ENCODE peak calls at places on chromosomes 11 and 22, in four cellular contexts. One of them, this sample, is unnamed.

GRCh38 chr22:43845981-43846380 is 16.3 kb downstream of the SULT4A1 start:
- DNase-seq in K562: no peak
- DNase-seq in IMR-90: no peak
- DNase-seq in GM12878: no peak
- DNase-seq in this sample: no peak

GRCh38 chr22:36475341-36475740 is 6.1 kb downstream of the TXN2 start:
- DNase-seq in K562: no peak
- DNase-seq in IMR-90: no peak
- DNase-seq in GM12878: no peak
- DNase-seq in this sample: no peak

GRCh38 chr11:24064309-24064903 is 432.4 kb upstream of the LUZP2 start:
- DNase-seq in K562: no peak
- DNase-seq in IMR-90: no peak
- DNase-seq in GM12878: no peak
- DNase-seq in this sample: no peak

GRCh38 chr22:46063861-46064235 is 86.5 kb upstream of the PPARA start:
- DNase-seq in K562: no peak
- DNase-seq in IMR-90: no peak
- DNase-seq in GM12878: no peak
- DNase-seq in this sample: no peak

GRCh38 chr11:94641167-94641761 is 74.1 kb downstream of the PIWIL4 start:
- DNase-seq in K562: no peak
- DNase-seq in IMR-90: no peak
- DNase-seq in GM12878: no peak
- DNase-seq in this sample: no peak

GRCh38 chr22:40928657-40929056 is 22.5 kb upstream of the RBX1 start:
- DNase-seq in K562: peak; percentile 10
- DNase-seq in IMR-90: no peak
- DNase-seq in GM12878: no peak
- DNase-seq in this sample: peak; percentile 71

GRCh38 chr11:120340529-120340928 is 4.3 kb downstream of the ARHGEF12 start:
- DNase-seq in K562: no peak
- DNase-seq in IMR-90: peak; percentile 49
- DNase-seq in GM12878: no peak
- DNase-seq in this sample: peak; percentile 81

GRCh38 chr11:87878373-87878779 is 296.9 kb downstream of the RAB38 start:
- DNase-seq in K562: no peak
- DNase-seq in IMR-90: peak; percentile 57
- DNase-seq in GM12878: no peak
- DNase-seq in this sample: peak; percentile 43

GRCh38 chr11:117187799-117188481 is 9.4 kb downstream of the SIDT2 start:
- DNase-seq in K562: no peak
- DNase-seq in IMR-90: no peak
- DNase-seq in GM12878: no peak
- DNase-seq in this sample: no peak

GRCh38 chr11:34915136-34916013 is 804 bp downstream of the APIP start:
- DNase-seq in K562: peak; percentile 13
- DNase-seq in IMR-90: peak; percentile 40
- DNase-seq in GM12878: no peak
- DNase-seq in this sample: no peak

GRCh38 chr11:86952221-86952875 is 2.8 kb downstream of the FZD4 start:
- DNase-seq in K562: no peak
- DNase-seq in IMR-90: no peak
- DNase-seq in GM12878: no peak
- DNase-seq in this sample: peak; percentile 75

GRCh38 chr11:17719940-17720795 is 797 bp downstream of the MYOD1 start:
- DNase-seq in K562: no peak
- DNase-seq in IMR-90: no peak
- DNase-seq in GM12878: no peak
- DNase-seq in this sample: peak; percentile 15

GRCh38 chr11:130179396-130180306 is 20.1 kb downstream of the ST14 start:
- DNase-seq in K562: no peak
- DNase-seq in IMR-90: no peak
- DNase-seq in GM12878: no peak
- DNase-seq in this sample: no peak

GRCh38 chr11:116837231-116838091 is at the start of gene APOA1:
- DNase-seq in K562: no peak
- DNase-seq in IMR-90: no peak
- DNase-seq in GM12878: no peak
- DNase-seq in this sample: no peak

GRCh38 chr11:44954051-44954906 is 3.6 kb upstream of the TP53I11 start:
- DNase-seq in K562: no peak
- DNase-seq in IMR-90: no peak
- DNase-seq in GM12878: no peak
- DNase-seq in this sample: no peak

GRCh38 chr22:47056361-47056760 is 293.9 kb downstream of the TBC1D22A start:
- DNase-seq in K562: no peak
- DNase-seq in IMR-90: no peak
- DNase-seq in GM12878: no peak
- DNase-seq in this sample: no peak

GRCh38 chr11:65498977-65499712 is at the start of gene MALAT1:
- DNase-seq in K562: peak; percentile 75
- DNase-seq in IMR-90: peak; percentile 94
- DNase-seq in GM12878: peak; percentile 82
- DNase-seq in this sample: peak; percentile 94

GRCh38 chr22:37744589-37744988 is 47.7 kb downstream of the TRIOBP start:
- DNase-seq in K562: no peak
- DNase-seq in IMR-90: no peak
- DNase-seq in GM12878: no peak
- DNase-seq in this sample: no peak

GRCh38 chr22:21603973-21604372 is 25.8 kb downstream of the YDJC start:
- DNase-seq in K562: no peak
- DNase-seq in IMR-90: no peak
- DNase-seq in GM12878: no peak
- DNase-seq in this sample: no peak

GRCh38 chr11:69442807-69443137 is 38.7 kb upstream of the LINC01488 start:
- DNase-seq in K562: peak; percentile 66
- DNase-seq in IMR-90: peak; percentile 60
- DNase-seq in GM12878: no peak
- DNase-seq in this sample: no peak

GRCh38 chr11:101860694-101861371 is 54.0 kb upstream of the CEP126 start:
- DNase-seq in K562: peak; percentile 11
- DNase-seq in IMR-90: peak; percentile 76
- DNase-seq in GM12878: no peak
- DNase-seq in this sample: peak; percentile 58

GRCh38 chr11:3157381-3158130 is 7.6 kb downstream of the OSBPL5 start:
- DNase-seq in K562: no peak
- DNase-seq in IMR-90: no peak
- DNase-seq in GM12878: no peak
- DNase-seq in this sample: no peak

GRCh38 chr11:68342459-68343158 is 30.2 kb downstream of the LRP5 start:
- DNase-seq in K562: no peak
- DNase-seq in IMR-90: no peak
- DNase-seq in GM12878: no peak
- DNase-seq in this sample: no peak

GRCh38 chr11:2791521-2792375 is 92.0 kb upstream of the KCNQ1OT1 start:
- DNase-seq in K562: no peak
- DNase-seq in IMR-90: no peak
- DNase-seq in GM12878: no peak
- DNase-seq in this sample: no peak

GRCh38 chr11:112612283-112612849 is 348.9 kb upstream of the NCAM1 start:
- DNase-seq in K562: no peak
- DNase-seq in IMR-90: no peak
- DNase-seq in GM12878: no peak
- DNase-seq in this sample: no peak

GRCh38 chr22:17997456-17997855 is 26.9 kb downstream of the MICAL3 start:
- DNase-seq in K562: no peak
- DNase-seq in IMR-90: no peak
- DNase-seq in GM12878: no peak
- DNase-seq in this sample: no peak

GRCh38 chr11:16326679-16327297 is 29.6 kb downstream of the SOX6 start:
- DNase-seq in K562: no peak
- DNase-seq in IMR-90: peak; percentile 78
- DNase-seq in GM12878: no peak
- DNase-seq in this sample: no peak

GRCh38 chr11:33742249-33742851 is 6.1 kb upstream of the CD59 start:
- DNase-seq in K562: no peak
- DNase-seq in IMR-90: no peak
- DNase-seq in GM12878: no peak
- DNase-seq in this sample: peak; percentile 62

GRCh38 chr11:75160328-75160757 is 9.4 kb downstream of the SLCO2B1 start:
- DNase-seq in K562: no peak
- DNase-seq in IMR-90: no peak
- DNase-seq in GM12878: no peak
- DNase-seq in this sample: peak; percentile 20

GRCh38 chr22:27329471-27329870 is 472.1 kb downstream of the MN1 start:
- DNase-seq in K562: no peak
- DNase-seq in IMR-90: no peak
- DNase-seq in GM12878: no peak
- DNase-seq in this sample: no peak

GRCh38 chr11:46322759-46323158 is 24.5 kb upstream of the DGKZ start:
- DNase-seq in K562: peak; percentile 70
- DNase-seq in IMR-90: peak; percentile 35
- DNase-seq in GM12878: no peak
- DNase-seq in this sample: no peak

GRCh38 chr22:20436309-20437252 is 1.0 kb downstream of the SCARF2 start:
- DNase-seq in K562: no peak
- DNase-seq in IMR-90: peak; percentile 30
- DNase-seq in GM12878: no peak
- DNase-seq in this sample: peak; percentile 20

GRCh38 chr11:1705121-1706052 is 8.4 kb downstream of the KRTAP5-6 start:
- DNase-seq in K562: no peak
- DNase-seq in IMR-90: no peak
- DNase-seq in GM12878: no peak
- DNase-seq in this sample: no peak
- H3K4me2 ChIP-seq in K562: no peak overlapping the region
- H3K4me2 ChIP-seq in IMR-90: no peak overlapping the region
- H3K4me2 ChIP-seq in GM12878: no peak overlapping the region
- H3K4me2 ChIP-seq in this sample: no peak overlapping the region

GRCh38 chr11:115613986-115614625 is 109.9 kb upstream of the CADM1 start:
- DNase-seq in K562: no peak
- DNase-seq in IMR-90: peak; percentile 90
- DNase-seq in GM12878: no peak
- DNase-seq in this sample: no peak

GRCh38 chr11:115617767-115618166 is 113.6 kb upstream of the CADM1 start:
- DNase-seq in K562: no peak
- DNase-seq in IMR-90: peak; percentile 27
- DNase-seq in GM12878: no peak
- DNase-seq in this sample: no peak

GRCh38 chr11:115618428-115618827 is 114.2 kb upstream of the CADM1 start:
- DNase-seq in K562: no peak
- DNase-seq in IMR-90: peak; percentile 36
- DNase-seq in GM12878: no peak
- DNase-seq in this sample: no peak

GRCh38 chr11:115613004-115613403 is 108.8 kb upstream of the CADM1 start:
- DNase-seq in K562: no peak
- DNase-seq in IMR-90: no peak
- DNase-seq in GM12878: no peak
- DNase-seq in this sample: no peak

DNA sequence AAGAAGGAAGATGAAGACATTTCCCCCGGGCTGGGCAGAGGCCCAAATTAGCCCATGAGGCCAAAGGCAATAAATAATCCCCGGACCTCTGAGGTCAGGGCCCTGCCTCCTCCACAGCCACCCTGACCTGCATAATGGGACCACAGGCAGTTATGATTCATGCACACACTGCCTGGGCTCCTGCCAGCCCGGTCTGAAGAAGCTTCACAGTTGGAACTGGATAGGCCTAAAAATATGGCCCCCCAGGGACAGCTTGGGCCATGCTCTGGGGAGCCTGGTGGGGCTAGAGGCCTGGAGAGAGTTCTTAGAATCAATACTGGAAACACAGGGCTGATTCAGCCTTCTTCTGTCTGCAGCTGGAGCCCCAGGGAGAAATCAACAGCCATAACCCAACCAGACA is 112.7 kb upstream of the CADM1 start:
- DNase-seq in K562: no peak
- DNase-seq in IMR-90: peak; percentile 90
- DNase-seq in GM12878: no peak
- DNase-seq in this sample: no peak
- TF ChIP-seq FOS in K562: no peak
- TF ChIP-seq FOS in IMR-90: no peak
- TF ChIP-seq FOS in GM12878: no peak
- TF ChIP-seq FOS in this sample: no peak

DNA sequence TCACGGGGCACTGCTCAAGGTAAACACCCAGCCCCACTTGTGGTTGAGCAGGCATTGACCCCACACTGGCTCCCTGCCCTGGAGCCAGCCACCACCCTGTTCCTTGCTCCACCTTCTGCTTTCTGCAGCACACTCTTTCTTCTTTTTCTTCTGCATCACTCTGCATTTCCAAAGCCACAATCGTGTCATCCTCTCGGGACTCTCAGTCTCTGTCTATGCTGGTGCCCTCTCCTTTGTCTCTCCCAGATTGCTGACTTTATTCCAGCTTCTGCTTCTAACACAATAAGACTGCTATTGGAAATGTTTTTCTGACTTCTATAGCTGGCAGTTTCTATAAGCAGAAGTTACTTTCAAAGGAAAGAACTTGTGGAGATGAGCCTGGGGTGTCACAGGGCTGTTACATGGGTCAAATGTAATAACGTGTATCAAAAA is 14.4 kb downstream of the GRAP2 start:
- DNase-seq in K562: no peak
- DNase-seq in IMR-90: no peak
- DNase-seq in GM12878: no peak
- DNase-seq in this sample: no peak
- H3K4me2 ChIP-seq in K562: no peak overlapping the region
- H3K4me2 ChIP-seq in IMR-90: no peak overlapping the region
- H3K4me2 ChIP-seq in GM12878: no peak overlapping the region
- H3K4me2 ChIP-seq in this sample: no peak overlapping the region

GRCh38 chr22:25114369-25115362 is 85.0 kb upstream of the CRYBB3 start:
- DNase-seq in K562: no peak
- DNase-seq in IMR-90: no peak
- DNase-seq in GM12878: no peak
- DNase-seq in this sample: peak; percentile 86
- TF ChIP-seq FOS in K562: no peak
- TF ChIP-seq FOS in IMR-90: no peak
- TF ChIP-seq FOS in GM12878: no peak
- TF ChIP-seq FOS in this sample: no peak